ENCODE peak calls at places on chromosomes 12 and 14, in five cellular contexts. A, O, W, Q and L are unnamed samples.

GRCh38 chr12:12127304-12127703 is 56.6 kb downstream of the BCL2L14 start:
- DNase-seq in A (no peak), O (peak), W (no peak), Q (no peak), L (no peak)

GRCh38 chr12:69386921-69387320 is 27.4 kb downstream of the YEATS4 start:
- DNase-seq in A (no peak), O (no peak), W (no peak), Q (no peak), L (no peak)

GRCh38 chr14:65153101-65153500 is 50.8 kb upstream of the MAX start:
- DNase-seq in A (no peak), O (peak), W (no peak), Q (no peak), L (no peak)

GRCh38 chr14:34863844-34864243 is 11.3 kb downstream of the BAZ1A start:
- DNase-seq in A (no peak), O (no peak), W (no peak), Q (no peak), L (no peak)

GRCh38 chr12:66269757-66270383 is 32.4 kb upstream of the HELB start:
- DNase-seq in A (peak), O (no peak), W (peak), Q (no peak), L (no peak)

GRCh38 chr12:115341442-115341841 is 657.5 kb upstream of the TBX3 start:
- DNase-seq in A (no peak), O (no peak), W (peak), Q (peak), L (no peak)

GRCh38 chr12:120013659-120014380 is 24.8 kb downstream of the BICDL1 start:
- DNase-seq in A (peak), O (no peak), W (peak), Q (no peak), L (no peak)

GRCh38 chr12:82479511-82479910 is 121.2 kb downstream of the METTL25 start:
- DNase-seq in A (no peak), O (no peak), W (no peak), Q (no peak), L (no peak)

GRCh38 chr14:76546426-76547221 is 170.7 kb downstream of the ESRRB start:
- DNase-seq in A (peak), O (peak), W (peak), Q (no peak), L (peak)

GRCh38 chr12:125079943-125080645 is 14.9 kb downstream of the AACS start:
- DNase-seq in A (no peak), O (no peak), W (no peak), Q (peak), L (no peak)

GRCh38 chr12:9149372-9149771 is 33.7 kb upstream of the A2M start:
- DNase-seq in A (no peak), O (no peak), W (no peak), Q (no peak), L (no peak)

GRCh38 chr14:90521930-90522483 is 125.2 kb downstream of the CALM1 start:
- DNase-seq in A (no peak), O (no peak), W (no peak), Q (no peak), L (no peak)

GRCh38 chr14:90523544-90523943 is 126.7 kb downstream of the CALM1 start:
- DNase-seq in A (no peak), O (no peak), W (no peak), Q (no peak), L (no peak)

GRCh38 chr14:90522585-90523191 is 125.9 kb downstream of the CALM1 start:
- DNase-seq in A (peak), O (no peak), W (no peak), Q (peak), L (peak)

GRCh38 chr14:90521121-90521929 is 124.5 kb downstream of the CALM1 start:
- DNase-seq in A (no peak), O (no peak), W (no peak), Q (no peak), L (no peak)

GRCh38 chr14:90523961-90524875 is 127.4 kb downstream of the CALM1 start:
- DNase-seq in A (no peak), O (no peak), W (no peak), Q (no peak), L (no peak)
- TF ChIP-seq CTCF in A (no peak), O (no peak), W (no peak), Q (no peak), L (no peak)

DNA sequence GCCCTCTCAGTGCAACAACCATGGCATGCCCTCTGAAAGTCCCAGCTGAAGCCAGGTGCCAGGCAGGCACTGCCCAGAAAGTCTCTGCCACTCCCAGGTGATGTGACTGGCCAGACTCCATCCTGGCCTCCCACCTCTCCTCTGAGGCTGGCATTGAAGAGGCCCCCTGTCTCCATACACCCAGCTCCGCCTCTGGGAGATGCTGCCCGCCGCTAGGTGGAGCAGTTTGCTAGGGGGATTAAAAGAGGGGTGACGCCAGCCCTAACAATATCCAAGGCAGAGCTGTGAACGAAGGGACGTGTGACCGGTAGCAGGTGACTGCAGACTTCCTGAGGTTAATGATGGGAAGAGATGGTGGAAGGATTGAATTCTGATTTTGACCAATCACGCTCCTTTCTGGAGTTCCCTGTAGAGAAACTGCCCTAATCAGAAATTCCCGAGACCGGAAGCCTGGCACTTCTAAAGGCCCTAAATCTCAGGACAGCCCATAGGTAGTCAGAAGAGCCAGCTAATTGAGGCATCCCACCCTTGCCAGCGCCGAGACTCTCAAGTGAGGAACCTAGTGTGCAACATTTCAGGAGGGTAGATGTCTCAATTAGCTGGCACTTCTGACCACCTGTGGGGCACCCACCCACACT is 8.3 kb upstream of the PLEK2 start:
- DNase-seq in A (peak), O (peak), W (no peak), Q (peak), L (no peak)
- TF ChIP-seq CTCF in A (peak), O (peak), W (peak), Q (peak), L (peak)

DNA sequence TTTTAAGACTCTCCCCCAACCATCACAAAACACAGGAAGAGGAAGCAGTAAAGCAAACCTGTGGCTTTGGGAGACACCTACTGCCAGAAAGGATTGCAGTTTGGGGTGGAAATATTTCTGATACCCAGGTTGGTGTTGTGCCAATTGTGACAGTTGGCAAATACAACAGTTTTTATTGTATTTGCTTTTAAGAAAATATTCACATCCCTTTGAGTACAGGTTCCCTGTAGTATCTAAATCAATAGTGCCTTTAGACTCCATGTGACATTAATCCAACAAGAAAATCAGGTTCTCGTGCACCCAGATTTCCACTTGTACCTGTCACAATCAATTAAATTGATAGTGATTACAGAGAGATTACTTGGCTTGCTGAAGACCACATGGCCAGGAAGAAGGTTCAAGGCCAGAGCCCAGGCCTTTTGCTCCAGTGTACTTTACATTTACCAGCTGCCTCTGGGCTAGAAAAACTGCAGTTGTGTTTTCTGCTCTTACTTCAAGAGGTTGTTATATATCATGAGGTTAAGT is 361.2 kb downstream of the ATP23 start:
- DNase-seq in A (peak), O (peak), W (no peak), Q (no peak), L (no peak)
- TF ChIP-seq CTCF in A (no peak), O (no peak), W (peak), Q (no peak), L (no peak)

GRCh38 chr14:73746540-73747385 is 32.6 kb upstream of the PNMA1 start:
- DNase-seq in A (no peak), O (peak), W (no peak), Q (no peak), L (no peak)
- TF ChIP-seq CTCF in A (no peak), O (peak), W (no peak), Q (no peak), L (peak)

GRCh38 chr12:112422531-112422930 is 3.8 kb downstream of the PTPN11 start:
- DNase-seq in A (no peak), O (no peak), W (no peak), Q (no peak), L (no peak)
- TF ChIP-seq CTCF in A (no peak), O (no peak), W (no peak), Q (no peak), L (no peak)

GRCh38 chr12:14852880-14853279 is 9.6 kb upstream of the ART4 start:
- DNase-seq in A (no peak), O (no peak), W (no peak), Q (no peak), L (no peak)

GRCh38 chr12:14853966-14854365 is 10.6 kb upstream of the ART4 start:
- DNase-seq in A (no peak), O (no peak), W (no peak), Q (no peak), L (no peak)

GRCh38 chr12:14860490-14860889 is 17.2 kb upstream of the ART4 start:
- DNase-seq in A (no peak), O (no peak), W (no peak), Q (no peak), L (no peak)

GRCh38 chr12:14854586-14855163 is 11.3 kb upstream of the ART4 start:
- DNase-seq in A (no peak), O (no peak), W (no peak), Q (no peak), L (no peak)

DNA sequence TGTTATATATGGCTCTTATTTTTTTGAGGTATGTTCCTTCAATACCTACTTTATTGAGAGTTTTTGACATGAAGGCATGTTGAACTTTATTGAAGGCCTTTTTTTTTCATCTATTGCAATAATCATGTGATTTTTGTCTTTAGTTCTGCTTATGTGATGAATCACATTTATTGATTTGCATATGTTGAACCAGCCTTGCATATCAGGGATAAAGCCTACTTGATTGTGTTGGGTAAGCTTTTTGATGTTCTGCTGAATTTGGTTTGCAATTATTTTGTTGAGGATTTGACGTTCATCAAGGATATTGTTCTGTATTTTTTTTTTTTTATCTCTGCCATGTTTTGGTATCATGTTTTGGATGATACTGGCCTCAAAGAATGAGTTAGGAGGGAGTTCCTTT is 15.2 kb upstream of the ART4 start:
- DNase-seq in A (no peak), O (no peak), W (no peak), Q (no peak), L (no peak)
- TF ChIP-seq CTCF in A (no peak), O (no peak), W (no peak), Q (no peak), L (no peak)

DNA sequence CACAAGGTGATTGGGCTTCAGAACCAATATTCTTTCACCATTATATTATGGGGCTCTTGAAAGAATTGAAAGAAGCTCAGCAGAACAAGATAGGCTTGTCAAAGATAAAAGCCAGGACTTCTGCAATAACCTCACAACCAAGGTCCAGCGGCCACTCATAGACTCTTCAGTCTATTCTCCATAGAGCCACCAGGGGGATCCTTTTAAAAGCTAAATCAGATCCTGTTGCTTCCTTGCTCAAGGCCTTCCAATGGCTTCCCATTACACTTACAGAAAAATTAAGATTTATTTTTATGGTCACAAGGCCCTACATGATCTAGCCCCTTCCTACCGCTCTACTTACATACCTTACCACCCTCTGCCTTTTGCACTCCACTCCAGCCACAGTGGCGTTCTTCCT is 169.6 kb downstream of the C12orf42 start:
- DNase-seq in A (no peak), O (peak), W (peak), Q (no peak), L (no peak)
- TF ChIP-seq CTCF in A (no peak), O (peak), W (peak), Q (no peak), L (peak)

GRCh38 chr14:103563089-103563620 is 395 bp downstream of the COA8 start:
- DNase-seq in A (no peak), O (no peak), W (peak), Q (no peak), L (no peak)

GRCh38 chr14:103562135-103562384 is 397 bp downstream of the BAG5 start:
- DNase-seq in A (no peak), O (no peak), W (no peak), Q (peak), L (peak)

GRCh38 chr14:103561381-103562134 is 899 bp downstream of the BAG5 start:
- DNase-seq in A (peak), O (no peak), W (no peak), Q (no peak), L (peak)

GRCh38 chr14:103558071-103558882 is 4.2 kb downstream of the BAG5 start:
- DNase-seq in A (no peak), O (no peak), W (no peak), Q (no peak), L (no peak)

GRCh38 chr14:103562385-103563088 is at the start of the genes BAG5 and COA8:
- DNase-seq in A (peak), O (peak), W (peak), Q (peak), L (peak)
- TF ChIP-seq CTCF in A (no peak), O (no peak), W (no peak), Q (no peak), L (peak)